ENCODE peak calls at places on chromosomes 12 and 14, in ten cellular contexts. R, D, P, M, N, C, Z, W, X and K are unnamed samples.

GRCh38 chr14:104237651-104238423 is 99.5 kb downstream of the KIF26A start:
- DNase-seq in W (no peak), D (no peak), X (no peak), Z (peak; percentile 48), M (no peak), C (no peak), R (no peak), N (no peak), P (no peak), K (no peak)

GRCh38 chr12:122203301-122203967 is at the start of gene B3GNT4:
- DNase-seq in D (peak; percentile 77), R (peak; percentile 76), P (peak; percentile 79), W (peak; percentile 84), M (peak; percentile 40), C (peak; percentile 39), Z (peak; percentile 68), N (peak; percentile 50), X (peak; percentile 76), K (peak; percentile 45)

GRCh38 chr12:110696283-110696682 is 7.4 kb upstream of the HVCN1 start:
- DNase-seq in Z (no peak), R (no peak), N (no peak), D (no peak), W (no peak), X (no peak), P (no peak), C (no peak), M (no peak), K (no peak)

GRCh38 chr12:9243999-9244649 is 35.9 kb upstream of the PZP start:
- DNase-seq in D (no peak), R (no peak), M (no peak), W (no peak), X (no peak), C (no peak), N (no peak), Z (no peak), P (no peak), K (no peak)

GRCh38 chr12:122040579-122041386 is 19.1 kb downstream of the BCL7A start:
- DNase-seq in P (peak; percentile 98), N (no peak), D (peak; percentile 69), X (peak; percentile 79), W (no peak), R (no peak), M (no peak), C (no peak), Z (no peak), K (no peak)

GRCh38 chr12:109635717-109636116 is 62.1 kb downstream of the MVK start:
- DNase-seq in C (no peak), D (no peak), N (no peak), Z (no peak), M (no peak), P (no peak), X (no peak), R (no peak), W (no peak), K (no peak)

GRCh38 chr12:123243851-123244250 is 10.6 kb downstream of the MTRFR start:
- DNase-seq in D (no peak), P (no peak), N (no peak), R (no peak), W (no peak), X (no peak), C (no peak), Z (no peak), M (no peak), K (no peak)

GRCh38 chr12:27331927-27332324 is 710 bp upstream of the BMAL2 start:
- DNase-seq in M (peak; percentile 31), W (no peak), R (peak; percentile 46), D (no peak), Z (no peak), P (no peak), X (no peak), C (no peak), N (no peak), K (no peak)

GRCh38 chr14:49634547-49635334 is at the start of gene DNAAF2:
- DNase-seq in Z (peak; percentile 72), N (peak; percentile 51), M (peak; percentile 73), R (peak; percentile 85), C (peak; percentile 28), X (peak; percentile 75), P (peak; percentile 66), D (peak; percentile 79), W (peak; percentile 62), K (peak; percentile 66)